ENCODE peak calls at places on chromosomes 12 and 14, in seven cellular contexts. One of them, this sample, is unnamed.
A peak's percentile ranks its signal among the peaks of the same experiment; 100 is the strongest.

GRCh38 chr12:118213452-118213851 is 77.5 kb downstream of the PEBP1 start:
- DNase-seq in Caco-2: no peak
- DNase-seq in thoracic aorta: no peak
- DNase-seq in mammary epithelial cell: no peak
- DNase-seq in A549: no peak
- DNase-seq in body of pancreas: no peak
- DNase-seq in DND-41: no peak
- DNase-seq in this sample: no peak

GRCh38 chr14:92341791-92342190 is 18.8 kb downstream of the SLC24A4 start:
- DNase-seq in A549: no peak
- DNase-seq in DND-41: no peak
- DNase-seq in Caco-2: no peak
- DNase-seq in thoracic aorta: no peak
- DNase-seq in body of pancreas: no peak
- DNase-seq in mammary epithelial cell: no peak
- DNase-seq in this sample: no peak

GRCh38 chr12:107990325-107990724 is 138.8 kb upstream of the WSCD2 start:
- DNase-seq in Caco-2: peak; percentile 68
- DNase-seq in mammary epithelial cell: peak; percentile 8
- DNase-seq in body of pancreas: peak; percentile 19
- DNase-seq in A549: peak; percentile 49
- DNase-seq in thoracic aorta: no peak
- DNase-seq in DND-41: peak; percentile 38
- DNase-seq in this sample: peak; percentile 69

GRCh38 chr12:94649349-94650142 is 811 bp downstream of the TMCC3 start:
- DNase-seq in DND-41: no peak
- DNase-seq in thoracic aorta: no peak
- DNase-seq in Caco-2: peak; percentile 61
- DNase-seq in body of pancreas: peak; percentile 30
- DNase-seq in mammary epithelial cell: peak; percentile 51
- DNase-seq in A549: peak; percentile 26
- DNase-seq in this sample: peak; percentile 31

GRCh38 chr12:112354399-112354798 is 27.8 kb downstream of the HECTD4 start:
- DNase-seq in Caco-2: no peak
- DNase-seq in thoracic aorta: no peak
- DNase-seq in DND-41: no peak
- DNase-seq in body of pancreas: no peak
- DNase-seq in mammary epithelial cell: no peak
- DNase-seq in A549: peak; percentile 23
- DNase-seq in this sample: no peak

GRCh38 chr12:121781751-121782615 is 11.5 kb downstream of the RHOF start:
- DNase-seq in Caco-2: no peak
- DNase-seq in body of pancreas: no peak
- DNase-seq in DND-41: no peak
- DNase-seq in thoracic aorta: no peak
- DNase-seq in mammary epithelial cell: no peak
- DNase-seq in A549: no peak
- DNase-seq in this sample: peak; percentile 51

GRCh38 chr14:43411841-43412240 is 1095.2 kb downstream of the FSCB start:
- DNase-seq in Caco-2: no peak
- DNase-seq in A549: no peak
- DNase-seq in thoracic aorta: no peak
- DNase-seq in body of pancreas: no peak
- DNase-seq in mammary epithelial cell: no peak
- DNase-seq in DND-41: no peak
- DNase-seq in this sample: no peak

GRCh38 chr12:12784911-12785814 is at the start of gene APOLD1:
- DNase-seq in DND-41: peak; percentile 34
- DNase-seq in thoracic aorta: no peak
- DNase-seq in mammary epithelial cell: no peak
- DNase-seq in body of pancreas: no peak
- DNase-seq in Caco-2: no peak
- DNase-seq in A549: no peak
- DNase-seq in this sample: no peak

GRCh38 chr12:27076930-27077329 is 5.4 kb downstream of the C12orf71 start:
- DNase-seq in DND-41: no peak
- DNase-seq in body of pancreas: no peak
- DNase-seq in A549: no peak
- DNase-seq in mammary epithelial cell: peak; percentile 81
- DNase-seq in thoracic aorta: no peak
- DNase-seq in Caco-2: no peak
- DNase-seq in this sample: no peak

GRCh38 chr12:105622846-105623245 is 292.4 kb downstream of the C12orf75 start:
- DNase-seq in body of pancreas: no peak
- DNase-seq in A549: no peak
- DNase-seq in mammary epithelial cell: no peak
- DNase-seq in DND-41: no peak
- DNase-seq in Caco-2: no peak
- DNase-seq in thoracic aorta: no peak
- DNase-seq in this sample: no peak

GRCh38 chr12:91991397-91992187 is 154.1 kb downstream of the BTG1 start:
- DNase-seq in A549: peak; percentile 33
- DNase-seq in thoracic aorta: no peak
- DNase-seq in body of pancreas: no peak
- DNase-seq in DND-41: no peak
- DNase-seq in mammary epithelial cell: peak; percentile 14
- DNase-seq in Caco-2: no peak
- DNase-seq in this sample: no peak

GRCh38 chr14:81206115-81206514 is 14.6 kb downstream of the GTF2A1 start:
- DNase-seq in DND-41: no peak
- DNase-seq in body of pancreas: no peak
- DNase-seq in Caco-2: no peak
- DNase-seq in mammary epithelial cell: no peak
- DNase-seq in A549: no peak
- DNase-seq in thoracic aorta: no peak
- DNase-seq in this sample: no peak

GRCh38 chr14:92470215-92470614 is 43.4 kb upstream of the RIN3 start:
- DNase-seq in mammary epithelial cell: peak; percentile 77
- DNase-seq in Caco-2: no peak
- DNase-seq in A549: peak; percentile 50
- DNase-seq in DND-41: no peak
- DNase-seq in body of pancreas: no peak
- DNase-seq in thoracic aorta: no peak
- DNase-seq in this sample: no peak

GRCh38 chr12:46131729-46132128 is 137.1 kb downstream of the SLC38A1 start:
- DNase-seq in Caco-2: peak; percentile 60
- DNase-seq in mammary epithelial cell: no peak
- DNase-seq in thoracic aorta: no peak
- DNase-seq in body of pancreas: no peak
- DNase-seq in A549: peak; percentile 50
- DNase-seq in DND-41: no peak
- DNase-seq in this sample: no peak

GRCh38 chr14:53151523-53151866 is 1.6 kb downstream of the DDHD1 start:
- DNase-seq in body of pancreas: no peak
- DNase-seq in DND-41: no peak
- DNase-seq in Caco-2: no peak
- DNase-seq in A549: no peak
- DNase-seq in thoracic aorta: no peak
- DNase-seq in mammary epithelial cell: no peak
- DNase-seq in this sample: no peak

GRCh38 chr12:83183132-83183531 is 496.4 kb downstream of the TMTC2 start:
- DNase-seq in thoracic aorta: no peak
- DNase-seq in body of pancreas: no peak
- DNase-seq in mammary epithelial cell: no peak
- DNase-seq in Caco-2: no peak
- DNase-seq in A549: no peak
- DNase-seq in DND-41: no peak
- DNase-seq in this sample: no peak

GRCh38 chr14:52349731-52350130 is 35.6 kb downstream of the PTGER2 start:
- DNase-seq in DND-41: no peak
- DNase-seq in thoracic aorta: no peak
- DNase-seq in body of pancreas: no peak
- DNase-seq in A549: no peak
- DNase-seq in mammary epithelial cell: no peak
- DNase-seq in Caco-2: no peak
- DNase-seq in this sample: no peak

GRCh38 chr12:14995583-14996425 is 23.0 kb downstream of the PDE6H start:
- DNase-seq in mammary epithelial cell: peak; percentile 29
- DNase-seq in Caco-2: peak; percentile 46
- DNase-seq in body of pancreas: no peak
- DNase-seq in thoracic aorta: no peak
- DNase-seq in DND-41: no peak
- DNase-seq in A549: peak; percentile 81
- DNase-seq in this sample: no peak

GRCh38 chr14:34364201-34364600 is 97.8 kb downstream of the SPTSSA start:
- DNase-seq in mammary epithelial cell: no peak
- DNase-seq in thoracic aorta: no peak
- DNase-seq in A549: no peak
- DNase-seq in DND-41: no peak
- DNase-seq in Caco-2: no peak
- DNase-seq in body of pancreas: no peak
- DNase-seq in this sample: no peak

GRCh38 chr12:131834798-131835615 is 6.8 kb downstream of the MMP17 start:
- DNase-seq in DND-41: no peak
- DNase-seq in thoracic aorta: no peak
- DNase-seq in body of pancreas: no peak
- DNase-seq in Caco-2: peak; percentile 70
- DNase-seq in A549: no peak
- DNase-seq in mammary epithelial cell: no peak
- DNase-seq in this sample: peak; percentile 15

GRCh38 chr14:55031190-55031589 is 4.2 kb downstream of the SOCS4 start:
- DNase-seq in mammary epithelial cell: no peak
- DNase-seq in Caco-2: no peak
- DNase-seq in DND-41: no peak
- DNase-seq in A549: no peak
- DNase-seq in thoracic aorta: no peak
- DNase-seq in body of pancreas: no peak
- DNase-seq in this sample: no peak

GRCh38 chr14:39265032-39265431 is 31.3 kb downstream of the MIA2 start:
- DNase-seq in Caco-2: no peak
- DNase-seq in A549: peak; percentile 55
- DNase-seq in mammary epithelial cell: peak; percentile 61
- DNase-seq in DND-41: no peak
- DNase-seq in thoracic aorta: no peak
- DNase-seq in body of pancreas: no peak
- DNase-seq in this sample: no peak

GRCh38 chr12:29519585-29520182 is 22.2 kb upstream of the OVCH1 start:
- DNase-seq in thoracic aorta: no peak
- DNase-seq in A549: peak; percentile 60
- DNase-seq in Caco-2: peak; percentile 43
- DNase-seq in body of pancreas: peak; percentile 22
- DNase-seq in DND-41: peak; percentile 10
- DNase-seq in mammary epithelial cell: peak; percentile 24
- DNase-seq in this sample: peak; percentile 36

DNA sequence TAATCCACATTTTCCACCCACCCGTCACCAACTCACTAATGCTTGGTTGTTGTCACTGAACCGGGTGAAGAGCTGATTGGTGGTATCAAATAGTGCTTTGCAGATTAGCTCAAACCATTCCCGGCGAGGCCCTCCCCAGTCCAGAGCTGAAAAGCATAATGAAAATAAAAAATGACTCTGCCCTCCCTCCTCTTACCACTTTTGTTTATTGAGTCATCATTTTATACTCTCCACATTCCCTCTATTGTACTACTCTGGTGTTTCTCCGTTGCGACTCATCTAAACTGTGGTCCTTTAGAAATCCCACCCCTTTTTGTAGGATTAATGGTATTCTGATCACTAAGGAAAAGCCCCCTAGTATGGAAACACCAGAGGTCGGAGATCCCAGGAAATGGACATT is 42.2 kb downstream of the AREL1 start:
- DNase-seq in thoracic aorta: no peak
- DNase-seq in DND-41: no peak
- DNase-seq in Caco-2: no peak
- DNase-seq in mammary epithelial cell: no peak
- DNase-seq in body of pancreas: no peak
- DNase-seq in A549: no peak
- DNase-seq in this sample: no peak
- TF ChIP-seq CTCF in thoracic aorta: no peak
- TF ChIP-seq CTCF in DND-41: no peak
- TF ChIP-seq CTCF in Caco-2: no peak
- TF ChIP-seq CTCF in mammary epithelial cell: no peak
- TF ChIP-seq CTCF in body of pancreas: no peak
- TF ChIP-seq CTCF in A549: no peak
- TF ChIP-seq CTCF in this sample: no peak

GRCh38 chr14:61569783-61570182 is 125.5 kb upstream of the HIF1A start:
- DNase-seq in mammary epithelial cell: peak; percentile 95
- DNase-seq in thoracic aorta: no peak
- DNase-seq in Caco-2: no peak
- DNase-seq in body of pancreas: no peak
- DNase-seq in DND-41: peak; percentile 66
- DNase-seq in A549: no peak
- DNase-seq in this sample: no peak

GRCh38 chr14:61570188-61570960 is 124.9 kb upstream of the HIF1A start:
- DNase-seq in thoracic aorta: no peak
- DNase-seq in mammary epithelial cell: no peak
- DNase-seq in DND-41: peak; percentile 69
- DNase-seq in Caco-2: no peak
- DNase-seq in body of pancreas: no peak
- DNase-seq in A549: no peak
- DNase-seq in this sample: no peak

GRCh38 chr14:61567838-61568571 is 127.3 kb upstream of the HIF1A start:
- DNase-seq in body of pancreas: no peak
- DNase-seq in Caco-2: no peak
- DNase-seq in DND-41: peak; percentile 59
- DNase-seq in thoracic aorta: no peak
- DNase-seq in mammary epithelial cell: no peak
- DNase-seq in A549: no peak
- DNase-seq in this sample: peak; percentile 35

GRCh38 chr14:61569308-61569707 is 126.0 kb upstream of the HIF1A start:
- DNase-seq in A549: no peak
- DNase-seq in thoracic aorta: no peak
- DNase-seq in Caco-2: no peak
- DNase-seq in DND-41: no peak
- DNase-seq in body of pancreas: no peak
- DNase-seq in mammary epithelial cell: no peak
- DNase-seq in this sample: no peak

GRCh38 chr14:61568572-61569011 is 126.7 kb upstream of the HIF1A start:
- DNase-seq in thoracic aorta: no peak
- DNase-seq in A549: no peak
- DNase-seq in body of pancreas: peak; percentile 70
- DNase-seq in Caco-2: no peak
- DNase-seq in mammary epithelial cell: no peak
- DNase-seq in DND-41: peak; percentile 67
- DNase-seq in this sample: no peak
- H3K4me1 ChIP-seq in thoracic aorta: peaks cover 39% of the 10 kb centered on the region
- H3K4me1 ChIP-seq in A549: peaks cover 63% of the 10 kb centered on the region
- H3K4me1 ChIP-seq in body of pancreas: peaks cover 44% of the 10 kb centered on the region
- H3K4me1 ChIP-seq in Caco-2: peaks cover 44% of the 10 kb centered on the region
- H3K4me1 ChIP-seq in mammary epithelial cell: peaks cover 69% of the 10 kb centered on the region
- H3K4me1 ChIP-seq in DND-41: peaks cover 41% of the 10 kb centered on the region
- H3K4me1 ChIP-seq in this sample: peaks cover 36% of the 10 kb centered on the region

GRCh38 chr12:114403044-114403689 is 2.8 kb downstream of the TBX5 start:
- DNase-seq in Caco-2: no peak
- DNase-seq in mammary epithelial cell: no peak
- DNase-seq in body of pancreas: no peak
- DNase-seq in A549: no peak
- DNase-seq in thoracic aorta: no peak
- DNase-seq in DND-41: no peak
- DNase-seq in this sample: peak; percentile 41
- TF ChIP-seq CTCF in Caco-2: no peak
- TF ChIP-seq CTCF in mammary epithelial cell: no peak
- TF ChIP-seq CTCF in body of pancreas: no peak
- TF ChIP-seq CTCF in A549: no peak
- TF ChIP-seq CTCF in thoracic aorta: no peak
- TF ChIP-seq CTCF in DND-41: no peak
- TF ChIP-seq CTCF in this sample: peak; percentile 28

DNA sequence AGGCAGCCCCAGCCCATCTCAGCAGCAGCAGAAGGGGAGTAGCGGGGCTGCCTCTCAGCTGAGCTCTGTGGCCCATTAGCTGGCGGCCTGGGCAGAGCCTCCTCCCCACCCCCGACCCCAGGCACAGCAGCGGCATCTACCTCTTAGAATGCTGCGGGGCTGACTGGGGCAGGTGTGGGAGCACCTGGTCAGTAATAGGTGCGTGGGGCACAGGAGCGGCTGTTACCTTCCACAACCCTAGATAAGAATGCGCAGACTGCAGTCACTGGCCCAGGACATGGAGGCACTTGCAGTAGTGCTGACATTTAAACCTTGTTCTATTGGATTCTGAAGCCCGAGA is 35.6 kb downstream of the SYNE3 start:
- DNase-seq in thoracic aorta: no peak
- DNase-seq in A549: no peak
- DNase-seq in DND-41: no peak
- DNase-seq in body of pancreas: no peak
- DNase-seq in mammary epithelial cell: no peak
- DNase-seq in Caco-2: no peak
- DNase-seq in this sample: no peak
- H3K4me1 ChIP-seq in thoracic aorta: peaks cover 58% of the 10 kb centered on the region
- H3K4me1 ChIP-seq in A549: peaks cover 18% of the 10 kb centered on the region
- H3K4me1 ChIP-seq in DND-41: no peaks in the 10 kb centered on the region
- H3K4me1 ChIP-seq in body of pancreas: no peaks in the 10 kb centered on the region
- H3K4me1 ChIP-seq in mammary epithelial cell: peaks cover 18% of the 10 kb centered on the region
- H3K4me1 ChIP-seq in Caco-2: peaks cover 46% of the 10 kb centered on the region
- H3K4me1 ChIP-seq in this sample: peaks cover 13% of the 10 kb centered on the region